ENCODE peak calls at places on chromosomes 5 and 9, in ten cellular contexts. V, W, K, O, N, Y, L, A, M and C are unnamed samples.
A peak's percentile ranks its signal among the peaks of the same experiment; 100 is the strongest.

GRCh38 chr5:42005561-42006153 is 80.6 kb downstream of the FBXO4 start:
- DNase-seq in V (no peak), W (peak; percentile 50), K (peak; percentile 48), O (peak; percentile 1), N (peak; percentile 6), Y (no peak), L (peak; percentile 13), A (no peak), M (peak; percentile 17), C (no peak)

GRCh38 chr9:125758986-125759811 is 12.0 kb downstream of the PBX3 start:
- DNase-seq in V (no peak), W (peak; percentile 39), K (no peak), O (peak; percentile 59), N (peak; percentile 93), Y (no peak), L (no peak), A (peak; percentile 66), M (no peak), C (peak; percentile 12)

GRCh38 chr5:176365663-176366574 is 632 bp downstream of the ARL10 start:
- DNase-seq in V (no peak), W (peak; percentile 83), K (no peak), O (no peak), N (no peak), Y (no peak), L (no peak), A (peak; percentile 74), M (no peak), C (peak; percentile 32)

GRCh38 chr5:59813761-59814562 is 79.6 kb downstream of the PDE4D start:
- DNase-seq in V (no peak), W (peak; percentile 81), K (peak; percentile 32), O (peak; percentile 28), N (peak; percentile 30), Y (no peak), L (peak; percentile 51), A (no peak), M (peak; percentile 55), C (peak; percentile 23)

GRCh38 chr9:137733429-137733828 is 114.6 kb downstream of the EHMT1 start:
- DNase-seq in V (no peak), W (no peak), K (no peak), O (no peak), N (no peak), Y (no peak), L (no peak), A (no peak), M (no peak), C (no peak)

GRCh38 chr5:73856972-73857371 is 231.0 kb downstream of the ARHGEF28 start:
- DNase-seq in V (no peak), W (no peak), K (no peak), O (no peak), N (no peak), Y (no peak), L (no peak), A (no peak), M (no peak), C (no peak)

GRCh38 chr5:32444946-32445758 is 612 bp upstream of the ZFR start:
- DNase-seq in V (no peak), W (peak; percentile 51), K (no peak), O (no peak), N (no peak), Y (no peak), L (no peak), A (no peak), M (no peak), C (no peak)

GRCh38 chr9:419571-420156 is 205.0 kb downstream of the DOCK8 start:
- DNase-seq in V (peak; percentile 28), W (no peak), K (no peak), O (no peak), N (no peak), Y (no peak), L (no peak), A (no peak), M (no peak), C (no peak)

DNA sequence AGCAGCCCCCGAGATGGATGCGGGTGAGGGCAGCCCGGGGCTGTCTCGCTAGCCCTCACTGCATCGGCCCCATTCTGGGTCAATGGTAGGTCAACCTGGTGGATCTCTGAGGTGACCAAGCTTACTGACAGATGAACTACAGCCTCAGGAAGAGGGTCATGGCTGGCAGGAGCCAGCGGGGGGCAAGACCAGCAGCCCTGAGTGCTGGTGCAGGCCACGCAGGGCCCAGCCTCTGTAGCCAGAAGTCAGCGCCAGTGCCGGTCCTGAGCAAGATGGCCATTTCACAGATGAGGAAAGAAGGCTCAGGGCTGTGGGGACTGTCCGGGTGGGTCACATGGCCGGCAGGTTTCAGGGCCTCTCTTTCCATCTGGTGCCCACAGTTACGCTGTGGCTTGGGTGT is 5.1 kb upstream of the DBH start:
- DNase-seq in V (no peak), W (no peak), K (no peak), O (no peak), N (no peak), Y (no peak), L (no peak), A (no peak), M (no peak), C (no peak)
- H3K27ac ChIP-seq in V (no peak overlapping the region), W (no peak overlapping the region), K (no peak overlapping the region), O (no peak overlapping the region), N (no peak overlapping the region), Y (no peak overlapping the region), L (no peak overlapping the region), A (no peak overlapping the region), M (no peak overlapping the region), C (no peak overlapping the region)

GRCh38 chr5:140403613-140404012 is 2.0 kb downstream of the ANKHD1 start:
- DNase-seq in V (no peak), W (no peak), K (no peak), O (no peak), N (no peak), Y (no peak), L (no peak), A (no peak), M (no peak), C (no peak)

GRCh38 chr5:140398379-140398811 is 3.2 kb upstream of the ANKHD1 start:
- DNase-seq in V (no peak), W (no peak), K (no peak), O (no peak), N (peak; percentile 20), Y (no peak), L (no peak), A (no peak), M (no peak), C (no peak)

GRCh38 chr5:140401362-140402257 is at the start of gene ANKHD1:
- DNase-seq in V (peak; percentile 98), W (peak; percentile 100), K (peak; percentile 91), O (peak; percentile 99), N (peak; percentile 100), Y (peak; percentile 100), L (peak; percentile 100), A (peak; percentile 100), M (peak; percentile 100), C (peak; percentile 98)

GRCh38 chr5:140400730-140401361 is 787 bp upstream of the ANKHD1 start:
- DNase-seq in V (peak; percentile 95), W (peak; percentile 98), K (peak; percentile 86), O (peak; percentile 83), N (peak; percentile 96), Y (peak; percentile 97), L (peak; percentile 98), A (peak; percentile 96), M (peak; percentile 96), C (peak; percentile 93)

DNA sequence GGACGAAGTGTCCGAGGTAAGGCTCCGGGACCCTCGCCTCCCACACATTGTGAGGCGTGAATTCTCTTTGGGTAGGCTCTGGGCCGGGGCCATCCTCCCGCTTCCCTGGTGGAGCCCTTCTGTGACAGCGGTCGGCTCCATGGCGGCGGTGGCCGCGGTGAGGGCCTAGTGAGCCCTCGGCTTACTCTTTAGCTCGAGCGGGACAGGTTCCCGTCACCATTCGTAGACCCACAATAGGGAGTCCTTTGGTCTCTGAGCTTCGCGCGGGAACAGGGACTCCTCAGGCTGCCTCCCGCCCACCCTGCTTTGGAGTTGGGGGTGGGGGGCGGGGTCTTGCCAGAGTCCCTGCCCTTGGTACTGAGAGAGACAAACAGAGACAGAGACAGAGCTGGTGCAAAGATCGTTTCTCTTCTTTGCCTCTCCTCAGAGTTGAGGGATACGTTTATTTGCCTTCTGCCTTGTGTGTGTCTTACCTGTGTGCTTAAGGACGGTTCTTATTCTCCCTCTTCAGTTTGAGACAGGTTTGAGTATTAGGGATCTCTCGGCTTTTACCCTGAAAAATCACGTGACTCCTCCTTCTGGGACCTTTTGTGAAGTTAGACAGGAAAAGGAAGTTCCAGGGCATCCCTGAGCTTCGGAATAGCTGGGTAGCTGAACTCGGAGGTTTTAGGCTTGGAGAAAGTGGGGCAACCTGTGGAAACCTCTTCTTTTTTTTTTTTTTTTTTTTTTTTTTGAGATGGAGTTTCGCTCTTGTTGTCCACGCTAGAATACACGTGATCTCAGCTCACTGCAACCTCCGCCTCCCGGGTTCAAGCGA is 833 bp downstream of the ANKHD1 start:
- DNase-seq in V (peak; percentile 33), W (peak; percentile 86), K (peak; percentile 48), O (peak; percentile 55), N (peak; percentile 85), Y (peak; percentile 20), L (no peak), A (peak; percentile 73), M (no peak), C (peak; percentile 36)
- TF ChIP-seq POLR2AphosphoS5 in V (no peak), W (no peak), K (no peak), O (no peak), N (peak; percentile 68), Y (no peak), L (no peak), A (no peak), M (no peak), C (no peak)

GRCh38 chr5:93311825-93312224 is 269.2 kb downstream of the NR2F1-AS1 start:
- DNase-seq in V (no peak), W (no peak), K (no peak), O (no peak), N (no peak), Y (no peak), L (no peak), A (no peak), M (no peak), C (no peak)

DNA sequence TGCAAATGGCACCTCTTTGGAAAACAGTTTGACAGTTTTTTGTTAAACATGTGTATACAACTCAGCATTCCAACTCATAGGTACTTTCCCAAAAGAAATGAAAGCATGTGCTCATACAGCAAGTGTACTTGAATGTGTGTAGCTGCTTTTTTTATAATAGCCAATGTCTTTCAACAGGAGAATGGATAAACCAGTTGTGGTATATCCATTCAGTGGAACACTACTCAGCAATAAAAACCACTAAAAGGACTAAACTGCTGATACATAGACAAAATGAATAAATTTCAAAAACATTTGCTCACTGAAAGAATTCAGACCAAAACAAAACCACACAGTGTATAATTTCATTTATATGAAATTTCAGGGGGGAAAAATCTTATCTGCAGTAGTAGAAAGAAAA is 267.3 kb downstream of the NR2F1-AS1 start:
- DNase-seq in V (no peak), W (no peak), K (no peak), O (no peak), N (no peak), Y (no peak), L (no peak), A (no peak), M (no peak), C (no peak)
- H3K27ac ChIP-seq in V (no peak overlapping the region), W (no peak overlapping the region), K (no peak overlapping the region), O (no peak overlapping the region), N (no peak overlapping the region), Y (no peak overlapping the region), L (no peak overlapping the region), A (no peak overlapping the region), M (no peak overlapping the region), C (no peak overlapping the region)

DNA sequence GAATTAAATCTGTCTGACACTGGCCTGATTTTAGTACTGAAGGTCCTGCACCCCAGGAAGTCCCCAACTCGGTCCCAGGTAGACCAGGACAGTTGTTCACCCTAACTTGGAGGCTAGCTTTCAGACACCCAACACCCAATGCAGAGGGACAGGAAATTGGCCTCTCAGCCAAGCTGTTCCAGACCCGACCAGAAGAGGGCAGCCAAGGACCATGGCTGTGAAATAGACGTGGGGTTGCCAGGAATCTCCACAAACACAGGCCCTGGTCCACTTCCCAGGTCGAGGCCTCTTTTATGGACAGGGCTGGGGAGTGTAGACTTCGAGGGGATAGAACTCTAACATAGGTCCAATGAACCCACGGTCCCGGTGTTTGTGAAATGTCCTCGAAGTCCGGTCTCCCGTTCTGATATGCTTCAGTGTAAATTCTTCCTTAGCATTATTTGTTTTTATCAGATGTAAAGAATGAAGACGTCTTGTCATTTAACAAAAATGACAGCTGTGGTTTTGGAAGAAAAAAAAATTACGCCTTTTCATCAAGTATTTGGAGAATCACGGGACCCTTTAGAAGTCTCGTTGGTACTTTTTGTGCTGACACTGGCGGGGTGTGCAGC is 260.3 kb upstream of the ADAMTS16 start:
- DNase-seq in V (peak; percentile 81), W (peak; percentile 74), K (peak; percentile 74), O (no peak), N (peak; percentile 44), Y (peak; percentile 70), L (peak; percentile 39), A (peak; percentile 92), M (peak; percentile 66), C (peak; percentile 70)
- TF ChIP-seq POLR2AphosphoS5 in V (no peak), W (no peak), K (no peak), O (no peak), N (no peak), Y (peak; percentile 42), L (no peak), A (no peak), M (no peak), C (no peak)